ENCODE peak calls at places on chromosomes 5 and 9, in six cellular contexts. One of them, this sample, is unnamed.

GRCh38 chr5:33688041-33688980 is 203.5 kb downstream of the ADAMTS12 start:
- DNase-seq in MCF 10A: no peak
- DNase-seq in anterior cingulate cortex: no peak
- DNase-seq in GM13977: no peak
- DNase-seq in islet precursor cell: no peak
- DNase-seq in HFF-Myc: no peak
- DNase-seq in this sample: no peak

GRCh38 chr9:565528-565927 is 276.0 kb upstream of the DMRT1 start:
- DNase-seq in HFF-Myc: no peak
- DNase-seq in GM13977: no peak
- DNase-seq in MCF 10A: no peak
- DNase-seq in islet precursor cell: no peak
- DNase-seq in anterior cingulate cortex: no peak
- DNase-seq in this sample: no peak

GRCh38 chr9:121369595-121370265 is at the start of gene STOM:
- DNase-seq in MCF 10A: peak; percentile 91
- DNase-seq in islet precursor cell: no peak
- DNase-seq in HFF-Myc: peak; percentile 70
- DNase-seq in GM13977: peak; percentile 65
- DNase-seq in anterior cingulate cortex: no peak
- DNase-seq in this sample: peak; percentile 63

GRCh38 chr9:126158591-126159519 is 167.8 kb upstream of the MVB12B start:
- DNase-seq in anterior cingulate cortex: no peak
- DNase-seq in MCF 10A: no peak
- DNase-seq in GM13977: no peak
- DNase-seq in HFF-Myc: no peak
- DNase-seq in islet precursor cell: no peak
- DNase-seq in this sample: no peak

GRCh38 chr9:18195223-18195622 is 278.7 kb upstream of the ADAMTSL1 start:
- DNase-seq in islet precursor cell: no peak
- DNase-seq in HFF-Myc: no peak
- DNase-seq in GM13977: no peak
- DNase-seq in MCF 10A: no peak
- DNase-seq in anterior cingulate cortex: no peak
- DNase-seq in this sample: no peak

GRCh38 chr9:14314424-14314928 is 535 bp upstream of the NFIB start:
- DNase-seq in islet precursor cell: peak; percentile 67
- DNase-seq in HFF-Myc: no peak
- DNase-seq in GM13977: peak; percentile 37
- DNase-seq in anterior cingulate cortex: no peak
- DNase-seq in MCF 10A: peak; percentile 96
- DNase-seq in this sample: no peak

GRCh38 chr9:132647355-132647754 is 22.4 kb downstream of the DDX31 start:
- DNase-seq in MCF 10A: peak; percentile 73
- DNase-seq in HFF-Myc: peak; percentile 98
- DNase-seq in anterior cingulate cortex: no peak
- DNase-seq in GM13977: no peak
- DNase-seq in islet precursor cell: no peak
- DNase-seq in this sample: peak; percentile 96

GRCh38 chr5:1054018-1054798 is 45.6 kb downstream of the NKD2 start:
- DNase-seq in MCF 10A: no peak
- DNase-seq in GM13977: no peak
- DNase-seq in anterior cingulate cortex: no peak
- DNase-seq in islet precursor cell: no peak
- DNase-seq in HFF-Myc: no peak
- DNase-seq in this sample: no peak

GRCh38 chr5:82931110-82931509 is 146.1 kb downstream of the TMEM167A start:
- DNase-seq in HFF-Myc: no peak
- DNase-seq in anterior cingulate cortex: no peak
- DNase-seq in GM13977: no peak
- DNase-seq in MCF 10A: peak; percentile 46
- DNase-seq in islet precursor cell: no peak
- DNase-seq in this sample: no peak

GRCh38 chr5:81194633-81195333 is 38.3 kb upstream of the CKMT2 start:
- DNase-seq in HFF-Myc: peak; percentile 36
- DNase-seq in MCF 10A: peak; percentile 82
- DNase-seq in islet precursor cell: peak; percentile 92
- DNase-seq in GM13977: peak; percentile 92
- DNase-seq in anterior cingulate cortex: peak; percentile 52
- DNase-seq in this sample: peak; percentile 43

GRCh38 chr9:79477955-79478751 is 93.6 kb upstream of the TLE4 start:
- DNase-seq in islet precursor cell: peak; percentile 72
- DNase-seq in HFF-Myc: no peak
- DNase-seq in MCF 10A: peak; percentile 24
- DNase-seq in GM13977: peak; percentile 20
- DNase-seq in anterior cingulate cortex: no peak
- DNase-seq in this sample: no peak

GRCh38 chr5:134447815-134448520 is 36.3 kb upstream of the CDKN2AIPNL start:
- DNase-seq in anterior cingulate cortex: no peak
- DNase-seq in islet precursor cell: no peak
- DNase-seq in MCF 10A: no peak
- DNase-seq in HFF-Myc: no peak
- DNase-seq in GM13977: no peak
- DNase-seq in this sample: no peak

GRCh38 chr9:93119953-93120845 is 13.9 kb downstream of the NINJ1 start:
- DNase-seq in islet precursor cell: peak; percentile 70
- DNase-seq in anterior cingulate cortex: peak; percentile 50
- DNase-seq in GM13977: peak; percentile 86
- DNase-seq in MCF 10A: peak; percentile 99
- DNase-seq in HFF-Myc: peak; percentile 55
- DNase-seq in this sample: peak; percentile 85

GRCh38 chr5:69491838-69492390 is 676 bp upstream of the OCLN start:
- DNase-seq in GM13977: no peak
- DNase-seq in HFF-Myc: no peak
- DNase-seq in islet precursor cell: no peak
- DNase-seq in MCF 10A: no peak
- DNase-seq in anterior cingulate cortex: no peak
- DNase-seq in this sample: no peak

GRCh38 chr9:7316967-7317366 is 482.6 kb downstream of the DMAC1 start:
- DNase-seq in anterior cingulate cortex: no peak
- DNase-seq in MCF 10A: no peak
- DNase-seq in islet precursor cell: no peak
- DNase-seq in GM13977: no peak
- DNase-seq in HFF-Myc: no peak
- DNase-seq in this sample: no peak

GRCh38 chr5:172648008-172648359 is 6.9 kb downstream of the NEURL1B start:
- DNase-seq in MCF 10A: peak; percentile 68
- DNase-seq in GM13977: no peak
- DNase-seq in islet precursor cell: peak; percentile 69
- DNase-seq in HFF-Myc: no peak
- DNase-seq in anterior cingulate cortex: no peak
- DNase-seq in this sample: no peak

GRCh38 chr5:138979684-138980275 is 104.6 kb upstream of the LRRTM2 start:
- DNase-seq in HFF-Myc: no peak
- DNase-seq in GM13977: no peak
- DNase-seq in islet precursor cell: peak; percentile 17
- DNase-seq in anterior cingulate cortex: no peak
- DNase-seq in MCF 10A: no peak
- DNase-seq in this sample: no peak

GRCh38 chr5:76269259-76269958 is 133.7 kb upstream of the IQGAP2 start:
- DNase-seq in islet precursor cell: no peak
- DNase-seq in GM13977: peak; percentile 47
- DNase-seq in MCF 10A: no peak
- DNase-seq in anterior cingulate cortex: no peak
- DNase-seq in HFF-Myc: no peak
- DNase-seq in this sample: no peak